ENCODE peak calls at places on chromosomes 1 and 21, in nine cellular contexts. D is osteoblast; I is mesendoderm; C is AG09319; F is EH; Y is iPS-NIHi11; P is CD8-positive, alpha-beta T cell; S is NCI-H2171 treated with DMSO at 0.1 percent for 48 hours; W is T-cell. B is an unnamed sample.

GRCh38 chr1:64550505-64550904 is 80.6 kb downstream of the CACHD1 start:
- DNase-seq in F (no peak), W (no peak), D (no peak), P (no peak), I (no peak), S (no peak), Y (no peak), C (no peak), B (no peak)

GRCh38 chr1:157111396-157112165 is 12.0 kb upstream of the ETV3L start:
- DNase-seq in W (no peak), Y (peak; percentile 79), I (peak; percentile 66), C (no peak), P (no peak), S (no peak), F (no peak), D (peak; percentile 79), B (no peak)

GRCh38 chr1:218683224-218683623 is 338.1 kb downstream of the TGFB2 start:
- DNase-seq in S (no peak), D (no peak), W (no peak), I (no peak), C (no peak), Y (no peak), P (no peak), F (peak; percentile 44), B (no peak)

GRCh38 chr1:79042539-79042938 is 36.0 kb upstream of the ADGRL4 start:
- DNase-seq in F (no peak), W (no peak), P (no peak), Y (no peak), S (no peak), C (no peak), D (no peak), I (peak; percentile 7), B (no peak)

GRCh38 chr1:212415107-212415841 is 588 bp upstream of the PACC1 start:
- DNase-seq in C (no peak), W (no peak), S (no peak), I (peak; percentile 46), P (no peak), Y (no peak), F (no peak), D (no peak), B (no peak)

GRCh38 chr1:156492591-156493080 is 7.9 kb downstream of the MEF2D start:
- DNase-seq in W (no peak), F (peak; percentile 41), P (no peak), C (no peak), S (no peak), D (peak; percentile 65), I (no peak), Y (no peak), B (no peak)

GRCh38 chr1:11147371-11147770 is 41.8 kb upstream of the ANGPTL7 start:
- DNase-seq in S (no peak), W (no peak), D (no peak), Y (no peak), I (peak; percentile 19), P (no peak), F (peak; percentile 84), C (no peak), B (no peak)

GRCh38 chr1:64133036-64133435 is 70.4 kb upstream of the UBE2U start:
- DNase-seq in C (peak; percentile 72), P (no peak), F (peak; percentile 96), S (no peak), D (peak; percentile 84), Y (no peak), I (no peak), W (no peak), B (no peak)

GRCh38 chr1:5424802-5425201 is 567.4 kb downstream of the NPHP4 start:
- DNase-seq in W (no peak), Y (peak; percentile 57), I (peak; percentile 89), F (no peak), D (no peak), C (no peak), S (no peak), P (no peak), B (no peak)

GRCh38 chr1:226656601-226657277 is 82.3 kb downstream of the ITPKB start:
- DNase-seq in D (peak; percentile 94), S (peak; percentile 69), Y (no peak), F (peak; percentile 71), P (peak; percentile 39), W (peak; percentile 82), C (peak; percentile 77), I (no peak), B (no peak)

GRCh38 chr1:198113302-198113701 is 43.5 kb upstream of the NEK7 start:
- DNase-seq in F (peak; percentile 93), Y (no peak), S (no peak), W (no peak), C (peak; percentile 87), I (no peak), P (no peak), D (peak; percentile 36), B (no peak)

GRCh38 chr1:47837866-47838561 is 159.2 kb downstream of the TRABD2B start:
- DNase-seq in I (no peak), F (no peak), P (no peak), Y (no peak), S (no peak), W (no peak), C (no peak), D (peak; percentile 27), B (no peak)

GRCh38 chr1:2255420-2256369 is 27.6 kb downstream of the SKI start:
- DNase-seq in P (peak; percentile 62), S (peak; percentile 47), I (peak; percentile 94), Y (no peak), C (no peak), F (peak; percentile 71), W (peak; percentile 89), D (no peak), B (peak; percentile 44)

GRCh38 chr1:220013497-220013896 is 32.8 kb downstream of the EPRS1 start:
- DNase-seq in D (no peak), P (no peak), C (no peak), I (no peak), S (no peak), Y (no peak), W (no peak), F (peak; percentile 52), B (peak; percentile 1)

GRCh38 chr21:17461582-17461981 is 51.3 kb upstream of the CXADR start:
- DNase-seq in C (no peak), F (peak; percentile 33), W (no peak), D (no peak), S (no peak), P (no peak), I (no peak), Y (no peak), B (no peak)

GRCh38 chr1:56375184-56375837 is 204.1 kb downstream of the PLPP3 start:
- DNase-seq in I (no peak), C (no peak), F (no peak), W (no peak), D (no peak), S (peak; percentile 73), Y (peak; percentile 54), P (no peak), B (no peak)

GRCh38 chr21:36134820-36135390 is at the start of gene CBR3:
- DNase-seq in Y (peak; percentile 53), I (peak; percentile 12), D (peak; percentile 98), P (no peak), W (peak; percentile 22), F (peak; percentile 68), S (no peak), C (no peak), B (no peak)

GRCh38 chr1:9294910-9295636 is 2.4 kb downstream of the SPSB1 start:
- DNase-seq in P (no peak), S (no peak), C (peak; percentile 36), I (peak; percentile 89), Y (no peak), F (peak; percentile 76), D (peak; percentile 76), W (no peak), B (no peak)

GRCh38 chr21:29301703-29302102 is 3.0 kb downstream of the BACH1 start:
- DNase-seq in C (no peak), Y (no peak), S (no peak), I (no peak), W (no peak), P (no peak), F (peak; percentile 35), D (no peak), B (no peak)

GRCh38 chr1:167808104-167808503 is 86.3 kb downstream of the MPZL1 start:
- DNase-seq in Y (no peak), W (no peak), I (no peak), D (no peak), C (no peak), F (peak; percentile 62), P (no peak), S (no peak), B (no peak)

GRCh38 chr1:209839875-209840491 is 12.2 kb downstream of the UTP25 start:
- DNase-seq in W (no peak), F (peak; percentile 97), C (peak; percentile 72), I (peak; percentile 50), D (peak; percentile 86), Y (no peak), S (no peak), P (no peak), B (no peak)

B was measured in NK-92 treated with Interleukin-12 subunit alpha and Interleukin-12 subunit beta, amount 100 ng/mL, for 24 hours.